ENCODE peak calls at places on chromosomes 4 and X, in six cellular contexts. S is right lobe of liver, W is breast epithelium, G is body of pancreas, C is NB4, V is IMR-90. H is an unnamed sample.

GRCh38 chr4:22264261-22264660 is 251.6 kb downstream of the ADGRA3 start:
- DNase-seq in S (no peak), C (no peak), W (no peak), V (no peak), G (no peak), H (no peak)

GRCh38 chrX:137290011-137290410 is 256.2 kb upstream of the GPR101 start:
- DNase-seq in G (no peak), S (no peak), W (no peak), V (no peak), C (no peak), H (no peak)

GRCh38 chrX:98203800-98204199 is 1320.1 kb downstream of the RPA4 start:
- DNase-seq in S (no peak), G (no peak), C (no peak), V (no peak), W (no peak), H (no peak)

GRCh38 chr4:84366932-84367331 is 132.2 kb downstream of the NKX6-1 start:
- DNase-seq in W (no peak), S (no peak), V (no peak), C (no peak), G (no peak), H (no peak)

GRCh38 chr4:144711685-144712456 is 65.9 kb downstream of the HHIP start:
- DNase-seq in C (no peak), S (no peak), W (no peak), V (no peak), G (no peak), H (no peak)

GRCh38 chr4:5460106-5460801 is 248.1 kb downstream of the EVC2 start:
- DNase-seq in G (peak; percentile 11), C (peak; percentile 53), V (peak; percentile 37), W (peak; percentile 44), S (peak; percentile 37), H (peak; percentile 9)

GRCh38 chr4:17385403-17385802 is 126.5 kb downstream of the QDPR start:
- DNase-seq in G (peak; percentile 2), C (peak; percentile 66), S (peak; percentile 54), V (peak; percentile 50), W (no peak), H (no peak)

GRCh38 chrX:106391284-106391852 is 220.4 kb upstream of the RADX start:
- DNase-seq in G (peak; percentile 2), V (no peak), C (no peak), W (no peak), S (no peak), H (no peak)

GRCh38 chrX:20320461-20321159 is 53.9 kb upstream of the RPS6KA3 start:
- DNase-seq in C (peak; percentile 59), S (no peak), G (peak; percentile 12), W (no peak), V (no peak), H (no peak)

GRCh38 chr4:152509595-152510209 is 26.2 kb downstream of the FBXW7 start:
- DNase-seq in V (no peak), S (no peak), G (no peak), C (peak; percentile 12), W (no peak), H (no peak)

GRCh38 chrX:11887175-11887574 is 129.1 kb downstream of the MSL3 start:
- DNase-seq in S (no peak), G (no peak), V (no peak), W (no peak), C (no peak), H (no peak)

GRCh38 chrX:123962006-123962485 is 540 bp downstream of the STAG2 start:
- DNase-seq in V (no peak), C (no peak), W (no peak), G (peak; percentile 11), S (no peak), H (no peak)

GRCh38 chr4:41839945-41840854 is 91.7 kb upstream of the PHOX2B start:
- DNase-seq in W (no peak), C (no peak), G (no peak), V (no peak), S (no peak), H (no peak)

GRCh38 chrX:87098477-87098876 is 419.1 kb upstream of the KLHL4 start:
- DNase-seq in S (no peak), G (no peak), W (no peak), V (no peak), C (no peak), H (no peak)

GRCh38 chrX:31860686-31861085 is 788.8 kb upstream of the FTHL17 start:
- DNase-seq in C (no peak), S (no peak), G (no peak), V (no peak), W (no peak), H (no peak)

GRCh38 chrX:374566-374965 is 12.1 kb downstream of the PPP2R3B start:
- DNase-seq in W (no peak), V (peak; percentile 19), G (no peak), C (no peak), S (no peak), H (no peak)

GRCh38 chr4:166153539-166153938 is 280.5 kb downstream of the TLL1 start:
- DNase-seq in G (no peak), V (no peak), C (no peak), S (no peak), W (no peak), H (no peak)

GRCh38 chr4:145935253-145936141 is 3.1 kb downstream of the ZNF827 start:
- DNase-seq in S (no peak), W (no peak), G (peak; percentile 30), V (no peak), C (no peak), H (no peak)

GRCh38 chr4:65868096-65868824 is 198.0 kb upstream of the EPHA5 start:
- DNase-seq in V (no peak), W (no peak), S (no peak), G (no peak), C (no peak), H (no peak)

GRCh38 chrX:40006025-40007017 is 91.4 kb downstream of the BCOR start:
- DNase-seq in S (no peak), G (peak; percentile 20), C (peak; percentile 34), V (no peak), W (peak; percentile 53), H (no peak)

DNA sequence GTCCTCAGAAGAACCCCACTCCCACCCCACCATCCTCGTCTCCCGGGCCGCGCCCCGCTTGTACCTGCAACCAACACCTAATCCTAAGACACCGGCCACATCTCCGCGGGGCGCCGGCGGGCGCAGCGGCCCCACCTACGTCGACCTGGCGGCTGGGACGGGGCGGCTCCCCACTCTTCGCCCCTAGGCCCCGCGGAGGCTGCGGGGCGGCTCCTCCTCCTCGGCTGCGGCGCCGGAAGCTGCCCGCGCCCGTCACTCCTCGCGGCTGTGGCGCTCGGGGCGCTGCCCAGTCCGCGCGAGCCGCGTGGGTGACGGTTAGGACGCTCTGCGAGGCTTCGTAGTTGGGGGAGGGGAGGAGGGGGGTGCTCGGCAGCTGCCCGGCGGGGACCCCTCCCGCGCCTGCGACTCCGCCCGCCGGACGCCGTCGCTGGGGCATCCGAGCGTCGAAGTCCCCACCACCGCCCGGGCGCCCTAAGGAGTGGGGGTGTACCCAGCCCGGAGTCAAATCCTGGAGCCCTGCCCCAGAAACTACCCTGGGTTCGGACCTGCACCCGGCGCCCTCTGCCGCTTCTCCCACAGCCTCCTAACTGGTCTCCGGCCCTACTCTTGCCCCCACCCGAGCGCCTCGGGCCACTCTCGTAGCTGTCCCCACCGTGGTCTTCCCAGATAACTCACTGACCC is at the start of gene CCDC158:
- DNase-seq in V (no peak), G (peak; percentile 17), W (no peak), C (no peak), S (peak; percentile 72), H (no peak)
- TF ChIP-seq POLR2A in V (no peak), G (peak; percentile 15), W (no peak), C (no peak), S (peak; percentile 39), H (no peak)

GRCh38 chr4:127782275-127783025 is at the start of gene HSPA4L:
- DNase-seq in C (peak; percentile 85), G (peak; percentile 60), S (peak; percentile 61), W (peak; percentile 77), V (peak; percentile 45), H (peak; percentile 32)

GRCh38 chr4:127781303-127782024 is 658 bp upstream of the HSPA4L start:
- DNase-seq in W (peak; percentile 61), V (peak; percentile 15), S (no peak), G (peak; percentile 45), C (no peak), H (peak; percentile 17)

GRCh38 chr4:127782025-127782274 is 172 bp upstream of the HSPA4L start:
- DNase-seq in V (peak; percentile 81), W (no peak), G (peak; percentile 89), C (no peak), S (peak; percentile 92), H (peak; percentile 67)

GRCh38 chr4:127783971-127784519 is 1.9 kb downstream of the HSPA4L start:
- DNase-seq in S (no peak), V (no peak), W (no peak), C (no peak), G (no peak), H (no peak)

GRCh38 chr4:127783026-127783769 is 1.1 kb downstream of the HSPA4L start:
- DNase-seq in S (peak; percentile 87), G (peak; percentile 82), W (peak; percentile 58), V (peak; percentile 65), C (peak; percentile 63), H (peak; percentile 9)
- TF ChIP-seq POLR2A in S (no peak), G (peak; percentile 78), W (no peak), V (no peak), C (no peak), H (no peak)

GRCh38 chr4:106690487-106690886 is 321.9 kb upstream of the GIMD1 start:
- DNase-seq in G (no peak), S (no peak), V (peak; percentile 34), C (peak; percentile 86), W (no peak), H (no peak)

GRCh38 chr4:106694232-106694631 is 325.7 kb upstream of the GIMD1 start:
- DNase-seq in W (no peak), G (no peak), V (no peak), S (no peak), C (no peak), H (no peak)

GRCh38 chr4:106698621-106699195 is 330.1 kb upstream of the GIMD1 start:
- DNase-seq in V (no peak), C (no peak), S (no peak), W (no peak), G (no peak), H (no peak)

GRCh38 chr4:106691749-106692148 is 323.2 kb upstream of the GIMD1 start:
- DNase-seq in V (no peak), C (no peak), W (no peak), S (no peak), G (no peak), H (no peak)

GRCh38 chr4:106695846-106696245 is 327.3 kb upstream of the GIMD1 start:
- DNase-seq in S (no peak), C (no peak), W (no peak), V (no peak), G (no peak), H (no peak)
- TF ChIP-seq POLR2A in S (no peak), C (no peak), W (no peak), V (no peak), G (no peak), H (no peak)

GRCh38 chr4:23891064-23891421 is 1.2 kb upstream of the PPARGC1A start:
- DNase-seq in V (no peak), C (no peak), G (no peak), W (no peak), S (no peak), H (no peak)

GRCh38 chr4:23890369-23891063 is 669 bp upstream of the PPARGC1A start:
- DNase-seq in S (no peak), V (no peak), C (no peak), W (no peak), G (no peak), H (no peak)

GRCh38 chr4:23888421-23889319 is 1.2 kb downstream of the PPARGC1A start:
- DNase-seq in C (no peak), V (peak; percentile 52), S (peak; percentile 72), G (no peak), W (no peak), H (no peak)

GRCh38 chr4:23889368-23889767 is 479 bp downstream of the PPARGC1A start:
- DNase-seq in V (no peak), G (no peak), W (no peak), S (no peak), C (no peak), H (no peak)

GRCh38 chr4:23889814-23890269 is at the start of gene PPARGC1A:
- DNase-seq in V (peak; percentile 50), W (no peak), G (peak; percentile 75), S (peak; percentile 82), C (peak; percentile 26), H (no peak)
- TF ChIP-seq POLR2A in V (no peak), W (no peak), G (peak; percentile 81), S (peak; percentile 94), C (no peak), H (no peak)

H was measured in H54.